ENCODE peak calls at places on chromosomes 16 and 17, in ten cellular contexts. L, M, B, K, V, S, H, E, C and A are unnamed samples.

GRCh38 chr17:66900126-66901010 is 64.1 kb upstream of the CACNG4 start:
- DNase-seq in H (no peak), C (no peak), S (no peak), E (peak), B (no peak), K (no peak), M (no peak), V (no peak), L (no peak), A (no peak)

GRCh38 chr16:17304814-17305169 is 166.0 kb downstream of the XYLT1 start:
- DNase-seq in V (no peak), M (no peak), C (peak), E (no peak), H (no peak), L (no peak), K (no peak), B (no peak), S (no peak), A (no peak)

GRCh38 chr16:57859331-57859730 is 57.0 kb upstream of the KIFC3 start:
- DNase-seq in B (no peak), C (no peak), V (no peak), M (no peak), L (no peak), E (peak), S (peak), K (no peak), H (no peak), A (no peak)

GRCh38 chr17:63698381-63698885 is 1.5 kb downstream of the LIMD2 start:
- DNase-seq in S (no peak), M (peak), C (no peak), V (no peak), L (no peak), K (no peak), E (no peak), B (no peak), H (no peak), A (no peak)

GRCh38 chr17:58630883-58631522 is 60.8 kb downstream of the TEX14 start:
- DNase-seq in V (no peak), B (peak), K (no peak), H (no peak), E (no peak), C (peak), S (peak), M (peak), L (peak), A (no peak)

GRCh38 chr17:83096401-83097220 is 17.2 kb downstream of the METRNL start:
- DNase-seq in B (no peak), S (no peak), M (no peak), K (no peak), H (no peak), C (peak), E (no peak), V (peak), L (no peak), A (no peak)

GRCh38 chr16:3971261-3971660 is 90.7 kb upstream of the CREBBP start:
- DNase-seq in K (no peak), M (no peak), V (peak), S (no peak), L (no peak), C (no peak), H (no peak), E (peak), B (no peak), A (no peak)

GRCh38 chr16:67399218-67399733 is 6.0 kb upstream of the TPPP3 start:
- DNase-seq in L (no peak), V (no peak), E (peak), M (peak), B (no peak), K (no peak), C (peak), H (no peak), S (peak), A (no peak)

GRCh38 chr17:82604532-82604931 is 43.7 kb downstream of the WDR45B start:
- DNase-seq in B (no peak), S (no peak), V (no peak), M (no peak), E (no peak), K (no peak), L (no peak), C (no peak), H (no peak), A (no peak)

GRCh38 chr16:67699265-67699664 is 19.9 kb downstream of the GFOD2 start:
- DNase-seq in K (no peak), M (no peak), H (no peak), S (no peak), L (no peak), B (no peak), V (no peak), E (no peak), C (no peak), A (no peak)

GRCh38 chr16:69113216-69113615 is 7.8 kb downstream of the HAS3 start:
- DNase-seq in V (no peak), L (no peak), M (no peak), S (no peak), K (no peak), B (no peak), H (no peak), C (no peak), E (no peak), A (no peak)

GRCh38 chr16:1979271-1980025 is 1.8 kb downstream of the NOXO1 start:
- DNase-seq in C (peak), S (peak), V (peak), B (no peak), M (no peak), L (no peak), E (peak), H (no peak), K (no peak), A (peak)

GRCh38 chr17:80936218-80936617 is 55.4 kb upstream of the CHMP6 start:
- DNase-seq in B (no peak), L (no peak), C (no peak), V (no peak), S (no peak), K (no peak), M (no peak), H (no peak), E (no peak), A (no peak)

GRCh38 chr17:80931421-80932265 is 60.0 kb upstream of the CHMP6 start:
- DNase-seq in S (peak), L (no peak), C (no peak), M (no peak), B (no peak), H (no peak), K (no peak), V (no peak), E (peak), A (no peak)

GRCh38 chr17:80937501-80938356 is 53.9 kb upstream of the CHMP6 start:
- DNase-seq in C (no peak), S (no peak), H (no peak), L (no peak), B (peak), K (no peak), E (no peak), M (no peak), V (no peak), A (no peak)

GRCh38 chr17:80938556-80938955 is 53.1 kb upstream of the CHMP6 start:
- DNase-seq in H (no peak), K (no peak), C (no peak), V (no peak), B (peak), M (peak), L (no peak), E (no peak), S (no peak), A (no peak)

DNA sequence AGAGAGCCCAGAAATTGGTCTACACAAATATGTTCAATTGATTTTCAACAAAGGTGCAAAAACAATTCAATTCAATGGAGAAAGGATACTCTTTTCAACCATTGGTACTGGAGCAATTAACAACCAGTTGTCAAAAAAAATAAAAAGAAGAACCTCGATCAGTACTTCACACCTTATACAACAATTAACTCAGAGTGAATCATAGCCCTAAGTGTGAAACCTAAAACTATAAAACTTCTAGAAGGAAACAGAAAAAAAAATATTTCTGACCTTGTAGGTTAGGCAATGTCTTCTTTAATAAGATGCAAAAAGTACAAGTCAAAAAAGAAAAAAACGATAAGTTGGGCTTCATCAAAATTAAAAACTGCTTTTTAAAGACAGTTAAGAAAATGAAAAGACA is 56.1 kb upstream of the CHMP6 start:
- DNase-seq in K (no peak), L (no peak), H (no peak), E (no peak), V (no peak), M (no peak), S (no peak), B (no peak), C (no peak), A (no peak)
- H3K27ac ChIP-seq in K (no peak), L (no peak), H (no peak), E (no peak), V (no peak), M (no peak), S (no peak), B (no peak), C (no peak), A (no peak)

GRCh38 chr16:73173396-73173795 is 125.5 kb upstream of the ZFHX3 start:
- DNase-seq in S (no peak), M (no peak), V (no peak), K (no peak), C (no peak), E (no peak), H (no peak), L (peak), B (peak), A (no peak)

GRCh38 chr16:73170587-73170986 is 122.7 kb upstream of the ZFHX3 start:
- DNase-seq in L (no peak), M (no peak), C (peak), V (no peak), S (peak), E (no peak), B (no peak), K (no peak), H (no peak), A (no peak)

GRCh38 chr16:73171380-73171779 is 123.5 kb upstream of the ZFHX3 start:
- DNase-seq in H (no peak), V (no peak), B (no peak), K (no peak), C (no peak), E (no peak), S (peak), M (no peak), L (no peak), A (no peak)

GRCh38 chr16:73172621-73173312 is 124.8 kb upstream of the ZFHX3 start:
- DNase-seq in H (no peak), L (peak), S (peak), M (no peak), K (no peak), C (peak), B (peak), V (no peak), E (peak), A (no peak)

GRCh38 chr16:73171901-73172619 is 124.1 kb upstream of the ZFHX3 start:
- DNase-seq in L (no peak), M (no peak), H (no peak), E (no peak), K (no peak), C (peak), V (no peak), S (no peak), B (no peak), A (no peak)
- H3K27ac ChIP-seq in L (peak), M (no peak), H (peak), E (no peak), K (peak), C (peak), V (no peak), S (no peak), B (peak), A (no peak)

GRCh38 chr17:62627904-62628603 is 584 bp downstream of the MRC2 start:
- DNase-seq in E (peak), L (peak), V (no peak), S (peak), C (peak), K (no peak), B (peak), M (no peak), H (no peak), A (no peak)
- H3K27ac ChIP-seq in E (peak), L (peak), V (no peak), S (peak), C (peak), K (peak), B (peak), M (no peak), H (peak), A (peak)

GRCh38 chr17:40074175-40074512 is 11.4 kb downstream of the THRA start:
- DNase-seq in M (no peak), H (no peak), S (no peak), K (no peak), L (no peak), V (no peak), E (no peak), B (no peak), C (no peak), A (no peak)
- H3K27ac ChIP-seq in M (no peak), H (peak), S (no peak), K (peak), L (peak), V (no peak), E (peak), B (peak), C (peak), A (no peak)

GRCh38 chr16:81432899-81433560 is 11.6 kb upstream of the CMIP start:
- DNase-seq in H (no peak), C (no peak), M (no peak), V (no peak), L (no peak), B (no peak), E (no peak), S (no peak), K (no peak), A (no peak)
- H3K27ac ChIP-seq in H (no peak), C (no peak), M (no peak), V (no peak), L (no peak), B (no peak), E (no peak), S (no peak), K (no peak), A (no peak)

GRCh38 chr17:3943240-3943891 is 20.9 kb downstream of the ATP2A3 start:
- DNase-seq in B (no peak), V (no peak), K (no peak), E (no peak), S (no peak), L (no peak), H (no peak), C (no peak), M (no peak), A (no peak)
- H3K27ac ChIP-seq in B (no peak), V (no peak), K (no peak), E (no peak), S (no peak), L (no peak), H (no peak), C (no peak), M (no peak), A (no peak)

GRCh38 chr16:27390157-27390556 is 11.8 kb upstream of the IL21R start:
- DNase-seq in C (no peak), H (no peak), M (no peak), B (no peak), L (no peak), V (no peak), E (no peak), S (no peak), K (no peak), A (no peak)

GRCh38 chr16:27386674-27387073 is 15.3 kb upstream of the IL21R start:
- DNase-seq in K (no peak), H (no peak), B (no peak), E (no peak), C (no peak), L (no peak), V (no peak), M (no peak), S (no peak), A (no peak)

GRCh38 chr16:27385398-27385797 is 16.6 kb upstream of the IL21R start:
- DNase-seq in V (no peak), B (no peak), L (no peak), M (no peak), E (no peak), S (no peak), C (no peak), H (no peak), K (no peak), A (no peak)

GRCh38 chr16:27387724-27388123 is 14.2 kb upstream of the IL21R start:
- DNase-seq in H (no peak), C (no peak), K (no peak), E (no peak), M (no peak), S (no peak), V (no peak), B (no peak), L (no peak), A (no peak)

DNA sequence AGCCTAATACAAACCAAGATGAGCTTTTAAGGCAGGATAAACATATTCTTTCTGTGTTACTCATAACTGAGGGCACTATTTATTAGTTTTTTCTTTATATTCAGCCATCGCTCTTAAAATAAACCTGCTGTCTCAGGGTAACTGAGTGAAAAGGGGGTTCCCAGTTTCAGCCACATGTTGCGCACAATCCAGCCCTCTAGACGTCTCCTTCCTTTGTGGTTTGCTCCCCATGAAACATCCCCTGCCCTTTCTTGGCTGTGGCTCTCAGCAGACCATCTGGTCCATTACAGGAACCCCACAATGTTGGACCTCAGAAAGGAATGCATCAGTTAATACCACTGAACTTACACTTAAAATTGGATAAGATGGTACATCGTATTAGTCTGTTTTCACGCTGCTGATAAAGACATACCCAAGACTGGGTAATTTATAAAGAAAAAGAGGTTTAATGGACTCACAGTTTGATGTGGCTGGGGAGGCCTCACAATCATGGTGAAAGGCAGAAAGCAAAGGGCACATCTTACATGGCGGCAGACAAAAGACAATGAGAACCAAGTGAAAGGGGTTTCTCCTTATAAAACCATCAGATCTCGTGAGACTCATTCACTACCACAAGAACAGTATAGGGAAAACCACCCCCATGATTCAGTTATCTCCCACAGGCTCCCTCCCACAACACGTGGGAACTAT is 12.6 kb upstream of the IL21R start:
- DNase-seq in L (no peak), M (no peak), H (no peak), V (no peak), C (no peak), S (no peak), E (no peak), K (no peak), B (no peak), A (no peak)
- H3K27ac ChIP-seq in L (no peak), M (no peak), H (no peak), V (no peak), C (no peak), S (no peak), E (no peak), K (no peak), B (no peak), A (no peak)

DNA sequence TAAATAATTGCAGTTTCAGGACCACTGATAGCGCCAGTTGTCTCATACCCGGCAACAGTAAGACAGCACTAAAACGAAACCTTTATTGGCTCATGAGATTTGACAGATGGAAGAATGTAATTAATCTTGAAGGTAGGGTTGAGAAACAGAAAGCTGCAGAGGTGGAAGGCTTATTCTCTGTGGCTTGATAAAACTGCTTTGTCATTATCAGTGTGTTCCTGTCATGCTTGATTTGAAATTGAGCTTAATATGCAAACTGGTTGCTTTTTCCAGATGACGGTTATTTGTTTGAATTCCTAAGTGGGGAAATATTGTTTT is 1.3 kb downstream of the ATP6V0A1 start:
- DNase-seq in K (no peak), H (no peak), S (peak), B (no peak), V (peak), C (no peak), M (no peak), E (peak), L (no peak), A (no peak)
- H3K27ac ChIP-seq in K (peak), H (peak), S (no peak), B (peak), V (peak), C (peak), M (no peak), E (no peak), L (peak), A (peak)

GRCh38 chr17:5705876-5706420 is 121.6 kb upstream of the NLRP1 start:
- DNase-seq in S (no peak), M (no peak), H (no peak), V (no peak), K (no peak), L (no peak), B (no peak), C (no peak), E (no peak), A (no peak)
- H3K27ac ChIP-seq in S (no peak), M (no peak), H (no peak), V (no peak), K (no peak), L (no peak), B (no peak), C (no peak), E (no peak), A (no peak)

GRCh38 chr16:71754652-71755051 is 30.2 kb upstream of the PHLPP2 start:
- DNase-seq in B (no peak), H (no peak), C (no peak), M (no peak), E (no peak), V (no peak), S (no peak), L (no peak), K (no peak), A (no peak)
- H3K27ac ChIP-seq in B (no peak), H (no peak), C (no peak), M (no peak), E (no peak), V (no peak), S (no peak), L (no peak), K (no peak), A (no peak)